ENCODE peak calls at places on chromosomes 5 and 9, in eight cellular contexts. K, I, Y, E, U, N, R and A are unnamed samples.

GRCh38 chr9:72205513-72205912 is 56.3 kb downstream of the GDA start:
- DNase-seq in K (no peak), I (no peak), Y (no peak), E (no peak), U (no peak), N (no peak), R (no peak), A (no peak)

GRCh38 chr5:142872795-142873194 is 102.6 kb downstream of the ARHGAP26 start:
- DNase-seq in K (no peak), I (no peak), Y (peak), E (peak), U (no peak), N (no peak), R (no peak), A (no peak)

GRCh38 chr5:71836547-71837112 is 117.6 kb downstream of the CARTPT start:
- DNase-seq in K (no peak), I (no peak), Y (no peak), E (peak), U (no peak), N (no peak), R (no peak), A (no peak)

GRCh38 chr5:84411832-84412605 is 27.3 kb upstream of the EDIL3 start:
- DNase-seq in K (no peak), I (no peak), Y (no peak), E (peak), U (no peak), N (no peak), R (no peak), A (no peak)

GRCh38 chr5:132686193-132686592 is 12.4 kb downstream of the IL4 start:
- DNase-seq in K (no peak), I (no peak), Y (no peak), E (no peak), U (no peak), N (no peak), R (no peak), A (no peak)

GRCh38 chr9:14383296-14383695 is 69.4 kb upstream of the NFIB start:
- DNase-seq in K (peak), I (no peak), Y (no peak), E (peak), U (no peak), N (no peak), R (no peak), A (peak)

GRCh38 chr5:76292923-76293322 is 110.2 kb upstream of the IQGAP2 start:
- DNase-seq in K (no peak), I (peak), Y (no peak), E (no peak), U (no peak), N (no peak), R (no peak), A (no peak)

GRCh38 chr5:61604626-61605025 is 272.6 kb downstream of the ZSWIM6 start:
- DNase-seq in K (no peak), I (no peak), Y (no peak), E (peak), U (no peak), N (no peak), R (no peak), A (no peak)

GRCh38 chr9:114385412-114386181 is 2.2 kb downstream of the AKNA start:
- DNase-seq in K (peak), I (peak), Y (peak), E (peak), U (peak), N (peak), R (peak), A (peak)

GRCh38 chr9:97847474-97848236 is 5.4 kb upstream of the FOXE1 start:
- DNase-seq in K (no peak), I (no peak), Y (no peak), E (no peak), U (no peak), N (no peak), R (no peak), A (no peak)

GRCh38 chr5:31731710-31732301 is 92.9 kb downstream of the PDZD2 start:
- DNase-seq in K (no peak), I (no peak), Y (no peak), E (no peak), U (no peak), N (no peak), R (no peak), A (no peak)

GRCh38 chr5:167790462-167791260 is 500.8 kb upstream of the WWC1 start:
- DNase-seq in K (no peak), I (no peak), Y (no peak), E (peak), U (no peak), N (no peak), R (no peak), A (no peak)

GRCh38 chr9:36158122-36158521 is 11.1 kb upstream of the CCIN start:
- DNase-seq in K (no peak), I (no peak), Y (no peak), E (peak), U (no peak), N (no peak), R (no peak), A (no peak)

GRCh38 chr9:113602126-113603119 is 138.9 kb downstream of the RGS3 start:
- DNase-seq in K (peak), I (peak), Y (no peak), E (peak), U (peak), N (no peak), R (no peak), A (no peak)

GRCh38 chr5:378301-378891 is 56.9 kb downstream of the AHRR start:
- DNase-seq in K (no peak), I (no peak), Y (peak), E (peak), U (no peak), N (no peak), R (no peak), A (no peak)

GRCh38 chr9:123225374-123225813 is 43.0 kb downstream of the STRBP start:
- DNase-seq in K (no peak), I (peak), Y (peak), E (peak), U (no peak), N (peak), R (peak), A (peak)

GRCh38 chr5:153523831-153524230 is 33.4 kb downstream of the GRIA1 start:
- DNase-seq in K (peak), I (no peak), Y (peak), E (peak), U (peak), N (no peak), R (no peak), A (no peak)

GRCh38 chr9:136978073-136978864 is 965 bp downstream of the PTGDS start:
- DNase-seq in K (peak), I (peak), Y (no peak), E (peak), U (peak), N (peak), R (peak), A (no peak)

GRCh38 chr9:136974834-136975535 is 2.3 kb upstream of the PTGDS start:
- DNase-seq in K (no peak), I (no peak), Y (no peak), E (no peak), U (peak), N (no peak), R (no peak), A (no peak)

GRCh38 chr9:136975624-136976023 is 1.7 kb upstream of the PTGDS start:
- DNase-seq in K (peak), I (peak), Y (no peak), E (no peak), U (peak), N (peak), R (no peak), A (no peak)

GRCh38 chr9:136978865-136979544 is 1.7 kb downstream of the PTGDS start:
- DNase-seq in K (peak), I (no peak), Y (no peak), E (no peak), U (peak), N (no peak), R (no peak), A (no peak)

DNA sequence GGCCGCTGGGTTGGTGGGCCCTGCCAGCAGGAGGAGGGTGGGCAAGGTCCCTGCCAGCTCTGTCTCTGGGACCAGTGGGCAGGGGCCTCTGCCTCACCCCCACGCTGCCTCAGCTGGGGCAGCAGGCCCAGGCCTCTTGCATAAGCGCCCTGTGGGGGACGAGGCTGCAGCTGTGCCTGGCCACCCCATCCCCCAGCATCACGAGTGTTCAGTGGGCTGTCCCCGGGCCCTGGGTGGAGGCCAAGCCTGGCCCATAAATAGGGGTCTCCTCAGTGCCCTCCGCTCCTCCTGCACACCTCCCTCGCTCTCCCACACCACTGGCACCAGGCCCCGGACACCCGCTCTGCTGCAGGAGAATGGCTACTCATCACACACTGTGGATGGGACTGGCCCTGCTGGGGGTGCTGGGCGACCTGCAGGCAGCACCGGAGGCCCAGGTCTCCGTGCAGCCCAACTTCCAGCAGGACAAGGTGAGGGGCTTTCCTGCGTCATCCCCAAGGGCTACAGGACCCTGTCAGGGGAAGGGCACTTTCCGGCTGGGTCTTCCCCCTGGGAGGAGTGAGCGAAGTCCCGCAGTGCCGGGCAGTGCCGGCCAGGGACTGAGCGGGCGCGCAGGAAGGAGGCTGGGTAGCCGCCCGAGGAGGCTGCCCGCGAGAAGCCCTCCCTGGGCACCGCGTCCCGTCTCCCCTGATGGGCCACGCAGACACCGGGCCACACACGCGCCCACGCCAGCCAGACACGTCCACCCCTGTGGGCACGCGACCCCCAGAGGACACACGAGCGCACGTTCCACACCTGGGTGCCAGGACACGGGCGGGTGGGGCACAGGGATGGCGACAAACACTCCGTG is at the start of gene PTGDS:
- DNase-seq in K (peak), I (no peak), Y (no peak), E (no peak), U (peak), N (peak), R (no peak), A (no peak)
- H3K4me3 ChIP-seq in K (peak), I (no peak), Y (peak), E (peak), U (peak), N (peak), R (no peak), A (no peak)

GRCh38 chr9:73219985-73220626 is 68.4 kb downstream of the ANXA1 start:
- DNase-seq in K (no peak), I (no peak), Y (no peak), E (peak), U (no peak), N (no peak), R (no peak), A (no peak)
- H3K4me3 ChIP-seq in K (no peak), I (no peak), Y (no peak), E (no peak), U (no peak), N (no peak), R (no peak), A (no peak)

DNA sequence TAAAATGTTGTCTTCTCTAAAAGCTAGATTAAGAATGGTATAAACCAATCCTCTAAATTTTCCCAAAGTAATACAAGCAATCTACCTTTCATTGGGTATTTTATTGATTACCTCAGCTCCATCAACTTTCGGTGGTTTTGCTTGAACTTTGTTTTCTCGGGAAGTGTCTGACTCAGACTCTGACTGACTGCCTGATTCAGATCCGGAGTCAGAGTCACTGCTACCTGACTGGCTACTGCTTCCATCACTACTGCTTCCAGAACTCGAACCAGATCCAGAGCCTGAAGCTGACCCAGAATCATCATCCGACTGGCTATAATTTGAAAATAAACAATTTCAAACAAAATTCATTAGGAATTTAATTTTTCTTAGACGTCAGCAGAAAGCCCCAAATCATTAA is 24.0 kb downstream of the CHD1 start:
- DNase-seq in K (no peak), I (no peak), Y (no peak), E (peak), U (no peak), N (no peak), R (no peak), A (no peak)
- H3K4me3 ChIP-seq in K (no peak), I (no peak), Y (no peak), E (no peak), U (no peak), N (no peak), R (no peak), A (no peak)

DNA sequence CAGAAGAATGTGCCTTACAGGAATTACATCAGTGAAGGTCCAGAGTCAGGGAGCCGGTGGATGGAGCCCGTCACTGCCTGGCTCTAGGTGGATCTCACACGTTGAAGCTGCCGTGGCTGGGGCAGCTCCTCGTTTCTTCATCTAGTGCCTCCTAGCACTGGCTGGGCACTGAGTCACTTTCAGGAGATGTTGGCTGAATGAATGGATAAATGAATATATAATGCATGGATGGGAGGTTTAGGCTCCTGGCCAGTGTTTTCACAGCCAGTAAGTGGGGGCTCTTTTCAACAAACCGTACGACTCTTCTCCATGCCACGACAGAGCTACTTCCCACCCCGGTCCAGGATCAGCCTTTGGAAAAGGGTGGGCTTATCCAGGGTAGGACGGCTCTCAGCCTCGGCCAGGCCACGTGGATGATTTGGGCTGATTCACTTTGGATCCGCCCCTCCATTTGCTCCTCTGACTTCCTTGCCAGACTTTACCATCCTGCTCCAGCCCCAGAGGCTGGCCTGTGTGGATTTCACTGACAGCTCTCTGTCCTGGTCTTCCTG is 1.3 kb upstream of the SH3PXD2B start:
- DNase-seq in K (peak), I (no peak), Y (no peak), E (peak), U (no peak), N (no peak), R (no peak), A (no peak)
- H3K4me3 ChIP-seq in K (no peak), I (no peak), Y (no peak), E (peak), U (no peak), N (peak), R (no peak), A (no peak)

DNA sequence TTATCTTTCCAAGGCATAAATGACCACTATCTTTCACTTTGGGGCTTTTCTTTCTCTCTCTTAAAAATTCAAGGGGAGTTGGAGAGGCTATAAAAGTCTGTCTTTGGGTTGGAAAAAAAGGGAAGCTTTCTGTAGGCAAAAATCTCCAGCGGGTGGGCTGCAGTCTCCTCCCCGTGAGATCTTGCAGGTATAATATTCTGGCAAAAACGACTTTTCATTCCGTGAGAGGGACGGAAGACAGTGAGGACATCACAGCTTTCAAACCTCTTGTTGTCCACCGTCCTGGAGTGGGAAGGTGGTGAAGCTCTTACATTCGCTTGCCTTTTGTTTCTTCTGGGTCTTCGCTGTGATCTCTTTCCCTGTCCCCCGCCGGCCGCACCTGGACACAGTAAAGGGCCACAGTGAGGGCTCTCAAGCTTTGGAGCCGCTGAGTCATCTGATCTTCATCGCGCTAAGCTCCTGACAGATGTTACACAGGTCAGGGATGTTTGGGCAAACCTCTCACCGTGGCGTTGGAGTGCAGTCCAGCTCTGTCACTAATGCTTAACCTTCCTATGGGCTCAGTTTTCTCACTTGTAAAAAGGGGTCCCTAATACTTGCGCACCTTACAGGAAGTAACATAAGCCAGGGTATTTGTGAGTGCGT is 61.9 kb upstream of the MEGF10 start:
- DNase-seq in K (no peak), I (no peak), Y (no peak), E (peak), U (no peak), N (no peak), R (peak), A (no peak)
- H3K4me3 ChIP-seq in K (peak), I (no peak), Y (peak), E (peak), U (peak), N (peak), R (peak), A (peak)

GRCh38 chr9:136203406-136204085 is 1.4 kb downstream of the LHX3 start:
- DNase-seq in K (no peak), I (no peak), Y (no peak), E (no peak), U (no peak), N (no peak), R (no peak), A (no peak)
- H3K4me3 ChIP-seq in K (no peak), I (no peak), Y (no peak), E (no peak), U (no peak), N (no peak), R (no peak), A (no peak)

GRCh38 chr9:127612993-127613954 is 1.2 kb downstream of the STXBP1 start:
- DNase-seq in K (peak), I (no peak), Y (peak), E (peak), U (peak), N (peak), R (peak), A (peak)
- H3K4me3 ChIP-seq in K (peak), I (peak), Y (peak), E (peak), U (peak), N (peak), R (peak), A (peak)

GRCh38 chr5:125058185-125058826 is 311.9 kb upstream of the ZNF608 start:
- DNase-seq in K (no peak), I (no peak), Y (peak), E (no peak), U (no peak), N (no peak), R (no peak), A (no peak)
- H3K4me3 ChIP-seq in K (no peak), I (no peak), Y (no peak), E (no peak), U (no peak), N (no peak), R (no peak), A (no peak)